ENCODE peak calls at places on chromosomes 7 and 10, in six cellular contexts. One of them, this sample, is unnamed.

GRCh38 chr7:30027065-30027456 is 559 bp upstream of the FKBP14 start:
- DNase-seq in stimulated activated CD4-positive, alpha-beta T cell treated with anti-CD3 and anti-CD28 coated beads, TNF-alpha, amount 100 ng/mL, for 24 hours: no peak
- DNase-seq in GM10248: peak; percentile 57
- DNase-seq in T-helper 17 cell: no peak
- DNase-seq in left cardiac atrium: no peak
- DNase-seq in activated CD4-positive, alpha-beta T cell treated with anti-CD3 and anti-CD28 coated beads, Interleukin-2, amount 10 ng/mL, durations not matched to agents 7 days and 5 days: peak; percentile 24
- DNase-seq in this sample: no peak

GRCh38 chr10:113434315-113434714 is 118.5 kb upstream of the HABP2 start:
- DNase-seq in GM10248: no peak
- DNase-seq in activated CD4-positive, alpha-beta T cell treated with anti-CD3 and anti-CD28 coated beads, Interleukin-2, amount 10 ng/mL, durations not matched to agents 7 days and 5 days: no peak
- DNase-seq in left cardiac atrium: no peak
- DNase-seq in T-helper 17 cell: no peak
- DNase-seq in stimulated activated CD4-positive, alpha-beta T cell treated with anti-CD3 and anti-CD28 coated beads, TNF-alpha, amount 100 ng/mL, for 24 hours: no peak
- DNase-seq in this sample: no peak

GRCh38 chr7:47454066-47454950 is 127.6 kb downstream of the TNS3 start:
- DNase-seq in GM10248: no peak
- DNase-seq in T-helper 17 cell: no peak
- DNase-seq in activated CD4-positive, alpha-beta T cell treated with anti-CD3 and anti-CD28 coated beads, Interleukin-2, amount 10 ng/mL, durations not matched to agents 7 days and 5 days: no peak
- DNase-seq in stimulated activated CD4-positive, alpha-beta T cell treated with anti-CD3 and anti-CD28 coated beads, TNF-alpha, amount 100 ng/mL, for 24 hours: no peak
- DNase-seq in left cardiac atrium: no peak
- DNase-seq in this sample: no peak

GRCh38 chr7:117590191-117590590 is 110.4 kb downstream of the CFTR start:
- DNase-seq in activated CD4-positive, alpha-beta T cell treated with anti-CD3 and anti-CD28 coated beads, Interleukin-2, amount 10 ng/mL, durations not matched to agents 7 days and 5 days: no peak
- DNase-seq in T-helper 17 cell: no peak
- DNase-seq in left cardiac atrium: no peak
- DNase-seq in GM10248: no peak
- DNase-seq in stimulated activated CD4-positive, alpha-beta T cell treated with anti-CD3 and anti-CD28 coated beads, TNF-alpha, amount 100 ng/mL, for 24 hours: no peak
- DNase-seq in this sample: no peak

GRCh38 chr10:1754506-1755177 is 17.3 kb upstream of the ADARB2 start:
- DNase-seq in T-helper 17 cell: no peak
- DNase-seq in GM10248: no peak
- DNase-seq in activated CD4-positive, alpha-beta T cell treated with anti-CD3 and anti-CD28 coated beads, Interleukin-2, amount 10 ng/mL, durations not matched to agents 7 days and 5 days: no peak
- DNase-seq in stimulated activated CD4-positive, alpha-beta T cell treated with anti-CD3 and anti-CD28 coated beads, TNF-alpha, amount 100 ng/mL, for 24 hours: no peak
- DNase-seq in left cardiac atrium: no peak
- DNase-seq in this sample: no peak

GRCh38 chr7:45967591-45968157 is 46.6 kb upstream of the IGFBP3 start:
- DNase-seq in left cardiac atrium: no peak
- DNase-seq in T-helper 17 cell: no peak
- DNase-seq in stimulated activated CD4-positive, alpha-beta T cell treated with anti-CD3 and anti-CD28 coated beads, TNF-alpha, amount 100 ng/mL, for 24 hours: no peak
- DNase-seq in GM10248: no peak
- DNase-seq in activated CD4-positive, alpha-beta T cell treated with anti-CD3 and anti-CD28 coated beads, Interleukin-2, amount 10 ng/mL, durations not matched to agents 7 days and 5 days: no peak
- DNase-seq in this sample: no peak

GRCh38 chr7:48171190-48171589 is at the start of gene ABCA13:
- DNase-seq in GM10248: no peak
- DNase-seq in activated CD4-positive, alpha-beta T cell treated with anti-CD3 and anti-CD28 coated beads, Interleukin-2, amount 10 ng/mL, durations not matched to agents 7 days and 5 days: no peak
- DNase-seq in left cardiac atrium: no peak
- DNase-seq in T-helper 17 cell: no peak
- DNase-seq in stimulated activated CD4-positive, alpha-beta T cell treated with anti-CD3 and anti-CD28 coated beads, TNF-alpha, amount 100 ng/mL, for 24 hours: no peak
- DNase-seq in this sample: no peak

GRCh38 chr7:29328050-29328449 is 133.5 kb downstream of the CHN2 start:
- DNase-seq in T-helper 17 cell: no peak
- DNase-seq in left cardiac atrium: no peak
- DNase-seq in activated CD4-positive, alpha-beta T cell treated with anti-CD3 and anti-CD28 coated beads, Interleukin-2, amount 10 ng/mL, durations not matched to agents 7 days and 5 days: no peak
- DNase-seq in GM10248: no peak
- DNase-seq in stimulated activated CD4-positive, alpha-beta T cell treated with anti-CD3 and anti-CD28 coated beads, TNF-alpha, amount 100 ng/mL, for 24 hours: no peak
- DNase-seq in this sample: no peak

GRCh38 chr7:47937711-47938573 is 10.3 kb downstream of the PKD1L1 start:
- DNase-seq in activated CD4-positive, alpha-beta T cell treated with anti-CD3 and anti-CD28 coated beads, Interleukin-2, amount 10 ng/mL, durations not matched to agents 7 days and 5 days: no peak
- DNase-seq in T-helper 17 cell: no peak
- DNase-seq in left cardiac atrium: no peak
- DNase-seq in GM10248: peak; percentile 46
- DNase-seq in stimulated activated CD4-positive, alpha-beta T cell treated with anti-CD3 and anti-CD28 coated beads, TNF-alpha, amount 100 ng/mL, for 24 hours: no peak
- DNase-seq in this sample: no peak

GRCh38 chr7:40945788-40946187 is 757.1 kb downstream of the INHBA start:
- DNase-seq in left cardiac atrium: no peak
- DNase-seq in stimulated activated CD4-positive, alpha-beta T cell treated with anti-CD3 and anti-CD28 coated beads, TNF-alpha, amount 100 ng/mL, for 24 hours: no peak
- DNase-seq in T-helper 17 cell: no peak
- DNase-seq in GM10248: no peak
- DNase-seq in activated CD4-positive, alpha-beta T cell treated with anti-CD3 and anti-CD28 coated beads, Interleukin-2, amount 10 ng/mL, durations not matched to agents 7 days and 5 days: no peak
- DNase-seq in this sample: no peak